ENCODE peak calls at places on chromosome 4, in nine cellular contexts. H, L, W, Y, K, O, V, C and F are unnamed samples.

GRCh38 chr4:1569461-1570151 is 114.5 kb downstream of the FAM53A start:
- DNase-seq in H (no peak), L (no peak), W (peak), Y (no peak), K (no peak), O (no peak), V (no peak), C (no peak), F (no peak)

GRCh38 chr4:105712766-105713165 is 4.2 kb downstream of the GSTCD start:
- DNase-seq in H (no peak), L (no peak), W (no peak), Y (no peak), K (no peak), O (no peak), V (no peak), C (no peak), F (no peak)

GRCh38 chr4:8817081-8817812 is 54.4 kb downstream of the HMX1 start:
- DNase-seq in H (no peak), L (peak), W (no peak), Y (no peak), K (peak), O (peak), V (no peak), C (no peak), F (no peak)

GRCh38 chr4:56871357-56871993 is 36.2 kb upstream of the REST start:
- DNase-seq in H (peak), L (peak), W (no peak), Y (no peak), K (no peak), O (no peak), V (no peak), C (no peak), F (no peak)

GRCh38 chr4:14168919-14169318 is 541.4 kb upstream of the BOD1L1 start:
- DNase-seq in H (no peak), L (no peak), W (peak), Y (peak), K (peak), O (peak), V (peak), C (peak), F (no peak)

GRCh38 chr4:118139241-118139640 is 105.0 kb downstream of the NDST3 start:
- DNase-seq in H (peak), L (no peak), W (no peak), Y (no peak), K (no peak), O (no peak), V (no peak), C (no peak), F (no peak)

GRCh38 chr4:3879681-3880594 is 113.8 kb downstream of the ADRA2C start:
- DNase-seq in H (peak), L (peak), W (no peak), Y (no peak), K (no peak), O (peak), V (no peak), C (no peak), F (no peak)

GRCh38 chr4:123096038-123096437 is 173.6 kb upstream of the NUDT6 start:
- DNase-seq in H (peak), L (no peak), W (no peak), Y (no peak), K (no peak), O (no peak), V (no peak), C (no peak), F (peak)

GRCh38 chr4:144709159-144709558 is 63.2 kb downstream of the HHIP start:
- DNase-seq in H (no peak), L (no peak), W (no peak), Y (no peak), K (no peak), O (no peak), V (no peak), C (no peak), F (no peak)

GRCh38 chr4:17504081-17504480 is 7.8 kb downstream of the QDPR start:
- DNase-seq in H (no peak), L (no peak), W (no peak), Y (no peak), K (no peak), O (no peak), V (no peak), C (no peak), F (no peak)

GRCh38 chr4:72987741-72988729 is 81.5 kb downstream of the COX18 start:
- DNase-seq in H (no peak), L (no peak), W (no peak), Y (no peak), K (no peak), O (no peak), V (no peak), C (no peak), F (no peak)

GRCh38 chr4:124738994-124739393 is 26.5 kb upstream of the ANKRD50 start:
- DNase-seq in H (no peak), L (no peak), W (no peak), Y (no peak), K (no peak), O (no peak), V (no peak), C (no peak), F (no peak)

GRCh38 chr4:71377561-71377960 is 38.7 kb downstream of the SLC4A4 start:
- DNase-seq in H (no peak), L (no peak), W (no peak), Y (no peak), K (no peak), O (no peak), V (peak), C (no peak), F (no peak)

GRCh38 chr4:122702939-122703338 is 29.6 kb upstream of the BBS12 start:
- DNase-seq in H (no peak), L (no peak), W (no peak), Y (no peak), K (no peak), O (peak), V (no peak), C (no peak), F (no peak)

GRCh38 chr4:3418029-3418762 is 23.6 kb upstream of the HGFAC start:
- DNase-seq in H (peak), L (no peak), W (no peak), Y (no peak), K (no peak), O (no peak), V (no peak), C (no peak), F (no peak)

GRCh38 chr4:143076723-143077122 is 108.0 kb upstream of the USP38 start:
- DNase-seq in H (no peak), L (no peak), W (no peak), Y (no peak), K (no peak), O (no peak), V (no peak), C (no peak), F (no peak)

GRCh38 chr4:153204247-153205027 is at the start of gene TRIM2:
- DNase-seq in H (no peak), L (peak), W (peak), Y (peak), K (peak), O (peak), V (no peak), C (peak), F (peak)

GRCh38 chr4:151561551-151562256 is 152.7 kb downstream of the FHIP1A start:
- DNase-seq in H (no peak), L (no peak), W (no peak), Y (no peak), K (no peak), O (no peak), V (no peak), C (no peak), F (no peak)

GRCh38 chr4:7805533-7806079 is 134.1 kb downstream of the AFAP1 start:
- DNase-seq in H (no peak), L (no peak), W (no peak), Y (no peak), K (no peak), O (peak), V (peak), C (no peak), F (no peak)

GRCh38 chr4:178198691-178199090 is 756.5 kb upstream of the AGA start:
- DNase-seq in H (no peak), L (no peak), W (no peak), Y (no peak), K (no peak), O (no peak), V (no peak), C (no peak), F (no peak)

GRCh38 chr4:38416450-38417014 is 247.5 kb upstream of the KLF3 start:
- DNase-seq in H (no peak), L (no peak), W (no peak), Y (no peak), K (no peak), O (no peak), V (no peak), C (no peak), F (no peak)

GRCh38 chr4:176271749-176272148 is 2.7 kb upstream of the ASB5 start:
- DNase-seq in H (no peak), L (no peak), W (no peak), Y (no peak), K (no peak), O (no peak), V (no peak), C (no peak), F (no peak)

GRCh38 chr4:42104521-42104920 is 47.9 kb downstream of the BEND4 start:
- DNase-seq in H (peak), L (no peak), W (no peak), Y (no peak), K (no peak), O (no peak), V (no peak), C (no peak), F (no peak)

GRCh38 chr4:107561481-107561880 is 158.6 kb downstream of the PAPSS1 start:
- DNase-seq in H (no peak), L (no peak), W (no peak), Y (no peak), K (no peak), O (no peak), V (no peak), C (no peak), F (no peak)

GRCh38 chr4:75907956-75908355 is 5.7 kb upstream of the PPEF2 start:
- DNase-seq in H (peak), L (no peak), W (no peak), Y (no peak), K (no peak), O (no peak), V (no peak), C (no peak), F (no peak)

GRCh38 chr4:96352051-96352517 is 512.2 kb downstream of the PDHA2 start:
- DNase-seq in H (peak), L (peak), W (no peak), Y (no peak), K (peak), O (no peak), V (no peak), C (no peak), F (peak)

GRCh38 chr4:3688018-3688998 is 77.9 kb upstream of the ADRA2C start:
- DNase-seq in H (peak), L (no peak), W (no peak), Y (peak), K (no peak), O (no peak), V (no peak), C (no peak), F (no peak)

GRCh38 chr4:94208918-94209317 is 1.3 kb downstream of the SMARCAD1 start:
- DNase-seq in H (peak), L (no peak), W (no peak), Y (no peak), K (no peak), O (no peak), V (no peak), C (no peak), F (peak)

GRCh38 chr4:15327311-15328298 is 100.2 kb upstream of the C1QTNF7 start:
- DNase-seq in H (no peak), L (no peak), W (peak), Y (no peak), K (no peak), O (no peak), V (no peak), C (peak), F (no peak)

GRCh38 chr4:152220201-152220666 is 315.7 kb downstream of the FBXW7 start:
- DNase-seq in H (no peak), L (no peak), W (no peak), Y (no peak), K (no peak), O (no peak), V (no peak), C (no peak), F (no peak)

GRCh38 chr4:119489305-119489704 is 139.3 kb downstream of the PDE5A start:
- DNase-seq in H (no peak), L (no peak), W (no peak), Y (no peak), K (no peak), O (no peak), V (no peak), C (no peak), F (no peak)

GRCh38 chr4:6715704-6716017 is 313 bp upstream of the BLOC1S4 start:
- DNase-seq in H (no peak), L (no peak), W (no peak), Y (no peak), K (no peak), O (no peak), V (no peak), C (no peak), F (no peak)

GRCh38 chr4:6714954-6715353 is 1.0 kb upstream of the BLOC1S4 start:
- DNase-seq in H (no peak), L (no peak), W (no peak), Y (no peak), K (peak), O (no peak), V (no peak), C (no peak), F (no peak)

GRCh38 chr4:6716958-6717655 is 1.1 kb downstream of the BLOC1S4 start:
- DNase-seq in H (peak), L (no peak), W (no peak), Y (no peak), K (no peak), O (no peak), V (no peak), C (no peak), F (peak)

GRCh38 chr4:6718932-6719610 is 3.1 kb downstream of the BLOC1S4 start:
- DNase-seq in H (no peak), L (no peak), W (no peak), Y (no peak), K (no peak), O (no peak), V (no peak), C (no peak), F (no peak)

GRCh38 chr4:6716018-6716911 is at the start of gene BLOC1S4:
- DNase-seq in H (peak), L (peak), W (peak), Y (peak), K (peak), O (peak), V (peak), C (peak), F (peak)
- TF ChIP-seq POLR2A in H (peak), L (peak), W (peak), Y (peak), K (peak), O (no peak), V (peak), C (peak), F (peak)

DNA sequence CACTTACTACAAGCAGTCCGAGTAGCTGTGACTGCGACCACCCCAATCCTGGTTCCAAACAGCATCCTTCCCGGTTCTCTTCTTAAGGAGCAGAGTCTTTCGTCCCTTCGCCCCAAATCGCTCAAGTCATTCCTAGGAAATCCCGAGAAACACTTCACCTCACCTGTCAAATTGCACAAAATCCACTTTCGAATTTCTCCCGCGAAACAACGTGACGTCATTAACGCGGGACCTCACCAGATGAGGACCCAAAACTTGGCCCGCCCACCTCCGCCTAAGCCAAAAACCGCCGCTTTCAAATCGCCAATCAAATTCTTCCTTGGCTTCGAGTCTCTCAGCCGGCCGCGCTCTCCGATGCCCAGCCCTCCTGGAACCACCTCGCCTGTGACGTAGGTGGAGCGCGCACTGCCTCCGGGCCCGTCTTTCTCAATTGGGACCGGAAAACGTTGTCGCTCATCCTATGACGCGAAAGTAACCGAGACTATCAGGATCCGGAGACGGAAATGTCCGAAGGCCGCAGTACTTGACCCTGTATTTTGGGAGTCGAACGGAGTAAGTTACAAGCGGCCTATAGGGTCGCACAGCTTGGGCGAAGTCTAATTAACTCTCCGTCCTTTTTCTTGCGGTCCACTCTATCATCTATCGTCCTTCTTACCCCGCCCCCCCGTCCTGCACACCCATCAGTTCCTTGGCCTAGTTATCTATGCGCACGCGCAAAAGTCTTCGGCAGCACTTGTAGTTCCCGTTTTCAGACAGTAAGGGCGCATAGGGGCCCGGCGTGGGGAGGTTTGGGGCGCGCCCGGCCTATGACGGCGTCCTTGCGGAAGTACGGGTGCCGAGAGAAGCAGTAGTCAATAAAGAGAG is at the start of the genes LARP7 and ZGRF1:
- DNase-seq in H (peak), L (peak), W (peak), Y (peak), K (peak), O (peak), V (peak), C (peak), F (peak)
- TF ChIP-seq POLR2A in H (peak), L (peak), W (no peak), Y (no peak), K (no peak), O (no peak), V (peak), C (no peak), F (peak)

GRCh38 chr4:114599231-114600065 is 841 bp downstream of the UGT8 start:
- DNase-seq in H (no peak), L (peak), W (no peak), Y (no peak), K (peak), O (peak), V (no peak), C (no peak), F (no peak)
- TF ChIP-seq POLR2A in H (no peak), L (peak), W (no peak), Y (no peak), K (no peak), O (no peak), V (no peak), C (no peak), F (no peak)

DNA sequence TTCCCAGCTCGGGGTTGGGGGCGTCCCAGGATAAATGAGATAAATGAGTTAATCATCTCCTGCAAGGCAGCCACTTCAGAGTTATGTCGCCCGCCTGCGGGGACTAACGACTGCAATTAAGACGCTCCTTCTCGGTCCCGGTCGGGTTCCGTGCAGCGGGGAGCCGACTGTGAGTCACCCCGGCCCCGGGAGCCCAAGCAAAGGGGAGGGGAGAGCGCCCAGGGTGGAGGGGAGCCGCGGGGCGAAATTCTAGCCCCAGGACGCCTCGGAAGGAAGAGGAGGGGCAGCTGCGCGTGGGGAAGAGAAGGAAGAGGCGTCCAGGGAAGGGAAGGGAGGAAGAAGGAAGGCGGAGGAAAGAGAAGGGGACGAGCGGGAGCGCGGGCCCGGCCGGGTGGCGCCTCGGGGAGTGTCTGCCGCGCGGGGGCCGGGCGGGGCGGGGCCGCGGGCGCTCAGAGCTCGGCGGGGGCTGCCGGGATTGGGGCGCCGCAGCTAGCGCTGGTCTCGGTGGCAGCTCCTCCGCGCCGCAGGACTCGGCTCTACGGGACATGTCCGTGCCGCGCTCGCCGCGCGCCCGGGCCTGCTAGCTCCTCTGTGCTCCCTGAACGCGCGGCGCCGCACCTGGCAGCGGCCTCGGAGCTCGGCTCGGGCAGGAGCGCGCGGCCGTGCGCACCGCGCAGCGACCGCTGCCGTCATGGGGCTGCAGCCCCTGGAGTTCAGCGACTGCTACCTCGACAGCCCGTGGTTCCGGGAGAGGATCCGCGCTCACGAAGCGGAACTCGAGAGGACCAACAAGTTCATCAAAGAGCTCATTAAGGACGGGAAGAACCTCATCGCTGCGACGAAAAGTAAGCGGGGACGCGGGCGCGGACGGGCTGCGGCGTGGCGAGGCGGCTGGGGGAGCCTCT is at the start of gene ARHGAP10:
- DNase-seq in H (peak), L (peak), W (peak), Y (peak), K (peak), O (peak), V (peak), C (peak), F (peak)
- TF ChIP-seq POLR2A in H (no peak), L (peak), W (peak), Y (peak), K (peak), O (no peak), V (peak), C (no peak), F (no peak)

GRCh38 chr4:110197421-110198398 is 705 bp downstream of the ELOVL6 start:
- DNase-seq in H (peak), L (peak), W (no peak), Y (peak), K (peak), O (no peak), V (peak), C (peak), F (peak)

GRCh38 chr4:110196206-110196870 is 2.1 kb downstream of the ELOVL6 start:
- DNase-seq in H (peak), L (peak), W (peak), Y (peak), K (peak), O (peak), V (peak), C (peak), F (peak)

GRCh38 chr4:110200673-110201072 is 2.3 kb upstream of the ELOVL6 start:
- DNase-seq in H (no peak), L (no peak), W (no peak), Y (no peak), K (no peak), O (no peak), V (no peak), C (no peak), F (peak)

GRCh38 chr4:110196871-110197420 is 1.5 kb downstream of the ELOVL6 start:
- DNase-seq in H (peak), L (peak), W (peak), Y (peak), K (peak), O (peak), V (peak), C (peak), F (peak)

GRCh38 chr4:110198472-110199419 is at the start of gene ELOVL6:
- DNase-seq in H (peak), L (peak), W (peak), Y (peak), K (peak), O (peak), V (peak), C (peak), F (peak)
- TF ChIP-seq POLR2A in H (peak), L (peak), W (no peak), Y (no peak), K (no peak), O (no peak), V (no peak), C (no peak), F (peak)

GRCh38 chr4:146059865-146060264 is 115.7 kb upstream of the LSM6 start:
- DNase-seq in H (no peak), L (no peak), W (peak), Y (no peak), K (no peak), O (no peak), V (no peak), C (no peak), F (no peak)
- TF ChIP-seq POLR2A in H (no peak), L (no peak), W (no peak), Y (no peak), K (no peak), O (no peak), V (no peak), C (no peak), F (no peak)